ENCODE peak calls at places on chromosome 21, in four cellular contexts. V is left lung, Y is IMR-90, O is caudate nucleus. C is an unnamed sample.

GRCh38 chr21:33402011-33402979 is 918 bp upstream of the IFNGR2 start:
- DNase-seq in V (peak; percentile 83), O (peak; percentile 40), Y (peak; percentile 71), C (no peak)

GRCh38 chr21:14677023-14677422 is 130.9 kb upstream of the SAMSN1 start:
- DNase-seq in Y (no peak), V (no peak), O (no peak), C (no peak)

GRCh38 chr21:38915546-38915945 is 109.8 kb downstream of the ETS2 start:
- DNase-seq in O (no peak), V (no peak), Y (no peak), C (no peak)

GRCh38 chr21:41316641-41317392 is at the start of gene FAM3B:
- DNase-seq in V (peak; percentile 60), Y (no peak), O (no peak), C (no peak)

GRCh38 chr21:39441502-39442475 is 3.8 kb downstream of the LCA5L start:
- DNase-seq in O (no peak), V (no peak), Y (peak; percentile 68), C (no peak)

GRCh38 chr21:27532081-27532480 is 565.2 kb upstream of the ADAMTS5 start:
- DNase-seq in O (no peak), Y (peak; percentile 63), V (no peak), C (no peak)

GRCh38 chr21:25550352-25550751 is 56.9 kb downstream of the MRPL39 start:
- DNase-seq in O (no peak), Y (no peak), V (no peak), C (no peak)

GRCh38 chr21:31180256-31181088 is 142.2 kb upstream of the KRTAP19-8 start:
- DNase-seq in V (no peak), O (no peak), Y (peak; percentile 54), C (no peak)

GRCh38 chr21:41025057-41025390 is 142.9 kb upstream of the BACE2 start:
- DNase-seq in V (no peak), O (no peak), Y (no peak), C (no peak)

GRCh38 chr21:31268090-31268489 is 76.0 kb downstream of the TIAM1 start:
- DNase-seq in Y (no peak), V (no peak), O (no peak), C (no peak)

GRCh38 chr21:41071410-41071809 is 96.5 kb upstream of the BACE2 start:
- DNase-seq in V (no peak), O (no peak), Y (no peak), C (no peak)

GRCh38 chr21:36902793-36903192 is 63.7 kb downstream of the HLCS start:
- DNase-seq in O (no peak), Y (peak; percentile 55), V (no peak), C (no peak)

GRCh38 chr21:34351786-34352241 is 12.0 kb upstream of the KCNE2 start:
- DNase-seq in V (no peak), Y (peak; percentile 26), O (peak; percentile 49), C (no peak)

GRCh38 chr21:19321688-19322087 is 918.1 kb upstream of the TMPRSS15 start:
- DNase-seq in V (no peak), Y (no peak), O (no peak), C (no peak)

GRCh38 chr21:38478782-38479181 is 19.5 kb downstream of the ERG start:
- DNase-seq in V (no peak), Y (peak; percentile 10), O (no peak), C (no peak)

GRCh38 chr21:36647279-36648093 is 51.4 kb upstream of the SIM2 start:
- DNase-seq in O (no peak), Y (peak; percentile 48), V (no peak), C (no peak)

GRCh38 chr21:32867587-32867986 is 96.0 kb upstream of the PAXBP1 start:
- DNase-seq in O (no peak), Y (no peak), V (no peak), C (no peak)

GRCh38 chr21:41121785-41122415 is 46.1 kb upstream of the BACE2 start:
- DNase-seq in V (peak; percentile 73), Y (peak; percentile 63), O (peak; percentile 56), C (peak; percentile 51)

GRCh38 chr21:32043458-32043857 is 170.6 kb downstream of the HUNK start:
- DNase-seq in Y (no peak), V (no peak), O (no peak), C (no peak)

GRCh38 chr21:34989337-34990151 is 59.6 kb downstream of the RUNX1 start:
- DNase-seq in V (no peak), Y (no peak), O (no peak), C (no peak)

GRCh38 chr21:27202301-27202700 is 235.4 kb upstream of the ADAMTS5 start:
- DNase-seq in Y (no peak), O (no peak), V (no peak), C (no peak)

GRCh38 chr21:41709965-41710822 is 56.7 kb downstream of the RIPK4 start:
- DNase-seq in O (no peak), V (no peak), Y (no peak), C (no peak)

GRCh38 chr21:33265664-33266049 is 510 bp upstream of the IL10RB start:
- DNase-seq in O (no peak), V (peak; percentile 86), Y (peak; percentile 14), C (peak; percentile 21)

GRCh38 chr21:31335957-31336738 is 7.9 kb downstream of the TIAM1 start:
- DNase-seq in V (no peak), O (peak; percentile 58), Y (peak; percentile 95), C (no peak)

GRCh38 chr21:25967566-25968438 is 202.8 kb downstream of the APP start:
- DNase-seq in Y (no peak), V (no peak), O (no peak), C (no peak)

GRCh38 chr21:34836933-34837505 is 168.2 kb downstream of the CLIC6 start:
- DNase-seq in V (no peak), O (no peak), Y (no peak), C (no peak)

GRCh38 chr21:41875086-41875485 is 4.1 kb downstream of the PRDM15 start:
- DNase-seq in V (no peak), Y (no peak), O (no peak), C (no peak)

GRCh38 chr21:39556176-39556575 is 56.6 kb upstream of the B3GALT5 start:
- DNase-seq in Y (no peak), V (no peak), O (no peak), C (no peak)

GRCh38 chr21:39317134-39318090 is 4.0 kb upstream of the BRWD1 start:
- DNase-seq in V (no peak), O (no peak), Y (no peak), C (no peak)

GRCh38 chr21:41478319-41479177 is 29.4 kb downstream of the TMPRSS2 start:
- DNase-seq in O (no peak), V (peak; percentile 75), Y (no peak), C (no peak)

GRCh38 chr21:27168084-27168483 is 201.2 kb upstream of the ADAMTS5 start:
- DNase-seq in Y (peak; percentile 51), O (no peak), V (no peak), C (no peak)

GRCh38 chr21:22076471-22076870 is 1078.3 kb downstream of the NCAM2 start:
- DNase-seq in Y (no peak), O (no peak), V (no peak), C (no peak)

DNA sequence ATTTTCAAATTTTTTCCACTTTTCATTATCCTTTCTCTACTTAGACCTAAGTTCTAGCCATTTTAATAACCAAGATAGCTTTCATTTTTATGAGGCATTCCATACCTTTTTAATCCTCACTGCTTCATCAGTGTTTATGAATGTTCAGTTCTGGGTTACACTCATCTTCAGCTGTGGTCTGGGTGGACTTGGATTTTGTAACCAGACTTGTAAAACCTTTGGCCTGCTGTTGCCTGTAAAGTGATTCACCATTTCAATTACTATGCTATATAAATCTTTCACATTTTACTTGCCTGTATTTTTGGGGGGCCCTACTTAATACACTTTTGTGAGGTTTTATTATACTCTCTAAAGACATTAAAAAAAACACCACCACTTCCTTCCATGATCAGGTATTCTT is 46.2 kb downstream of the USP25 start:
- DNase-seq in V (no peak), Y (peak; percentile 89), O (no peak), C (no peak)
- H3K27ac ChIP-seq in V (no peak overlapping the region), Y (no peak overlapping the region), O (no peak overlapping the region), C (no peak overlapping the region)

GRCh38 chr21:43733529-43734071 is 14.7 kb downstream of the PDXK start:
- DNase-seq in V (peak; percentile 54), O (no peak), Y (peak; percentile 79), C (no peak)

GRCh38 chr21:43731476-43731875 is 12.5 kb downstream of the PDXK start:
- DNase-seq in Y (no peak), V (no peak), O (no peak), C (no peak)

GRCh38 chr21:43734131-43734634 is 15.3 kb downstream of the PDXK start:
- DNase-seq in Y (no peak), V (no peak), O (no peak), C (no peak)

GRCh38 chr21:43731891-43732711 is 13.2 kb downstream of the PDXK start:
- DNase-seq in O (peak; percentile 31), Y (no peak), V (no peak), C (no peak)

DNA sequence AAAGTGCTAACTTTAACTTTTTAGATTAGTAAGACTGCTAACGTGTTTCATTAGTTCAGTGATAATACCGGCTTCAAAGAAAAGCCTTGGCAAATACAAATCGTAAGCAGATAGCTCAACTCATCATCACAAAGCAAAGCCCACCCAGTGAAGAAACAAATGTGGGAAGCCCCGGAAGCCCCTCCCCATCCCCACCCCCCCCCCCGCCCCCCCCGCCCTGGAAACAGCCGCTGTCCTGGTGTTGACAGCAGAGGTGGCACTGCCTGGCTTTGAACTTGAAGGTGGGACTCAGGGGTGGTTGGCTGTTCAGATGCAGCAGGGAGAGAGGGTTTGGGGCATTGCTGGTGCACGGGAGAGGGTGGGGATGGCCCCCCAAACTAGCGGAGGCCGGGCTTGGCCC is 14.1 kb downstream of the PDXK start:
- DNase-seq in Y (no peak), V (no peak), O (no peak), C (no peak)
- H3K27ac ChIP-seq in Y (no peak overlapping the region), V (peak overlapping the region; percentile 11), O (peak overlapping the region; percentile 89), C (no peak overlapping the region)

GRCh38 chr21:45001134-45002095 is 61.6 kb downstream of the SLX9 start:
- DNase-seq in Y (peak; percentile 65), V (no peak), O (no peak), C (no peak)

GRCh38 chr21:44998621-44999427 is 59.0 kb downstream of the SLX9 start:
- DNase-seq in V (no peak), O (no peak), Y (no peak), C (no peak)

GRCh38 chr21:44999972-45000636 is 60.3 kb downstream of the SLX9 start:
- DNase-seq in Y (no peak), V (no peak), O (no peak), C (no peak)

GRCh38 chr21:44999428-44999971 is 59.7 kb downstream of the SLX9 start:
- DNase-seq in O (no peak), V (no peak), Y (no peak), C (no peak)

GRCh38 chr21:45000637-45001133 is 60.9 kb downstream of the SLX9 start:
- DNase-seq in Y (no peak), V (no peak), O (no peak), C (no peak)
- H3K27ac ChIP-seq in Y (no peak overlapping the region), V (peak overlapping the region; percentile 37), O (no peak overlapping the region), C (no peak overlapping the region)

GRCh38 chr21:46031484-46031883 is 49.9 kb downstream of the COL6A1 start:
- DNase-seq in Y (no peak), O (no peak), V (no peak), C (no peak)

GRCh38 chr21:46024983-46025860 is 43.7 kb downstream of the COL6A1 start:
- DNase-seq in V (no peak), O (no peak), Y (peak; percentile 67), C (no peak)

GRCh38 chr21:46028547-46029200 is 47.1 kb downstream of the COL6A1 start:
- DNase-seq in O (no peak), V (no peak), Y (peak; percentile 84), C (no peak)

GRCh38 chr21:46027855-46028493 is 46.4 kb downstream of the COL6A1 start:
- DNase-seq in O (no peak), V (no peak), Y (peak; percentile 87), C (no peak)

GRCh38 chr21:46029201-46029924 is 47.8 kb downstream of the COL6A1 start:
- DNase-seq in O (no peak), V (no peak), Y (peak; percentile 82), C (no peak)
- H3K27ac ChIP-seq in O (no peak overlapping the region), V (no peak overlapping the region), Y (peak overlapping the region; percentile 96), C (no peak overlapping the region)